ENCODE peak calls at places on chromosomes 3 and 15, in four cellular contexts. Y is neuronal stem cell, C is NCI-H1092 treated with DMSO at 0.1 percent for 48 hours, U is amniotic epithelial cell. P is an unnamed sample.

GRCh38 chr3:125240496-125240895 is 27.9 kb upstream of the SLC12A8 start:
- DNase-seq in C (no peak), Y (no peak), U (peak), P (no peak)

GRCh38 chr3:15682766-15683165 is 81.2 kb downstream of the BTD start:
- DNase-seq in C (no peak), Y (no peak), U (peak), P (no peak)

GRCh38 chr3:130838898-130839572 is 54.8 kb upstream of the ATP2C1 start:
- DNase-seq in U (no peak), Y (no peak), C (no peak), P (no peak)

GRCh38 chr15:83106994-83107840 is at the start of gene TM6SF1:
- DNase-seq in Y (no peak), C (no peak), U (no peak), P (no peak)

GRCh38 chr3:97579365-97579764 is 185.2 kb upstream of the ARL6 start:
- DNase-seq in C (peak), U (no peak), Y (no peak), P (peak)

GRCh38 chr3:188788621-188789081 is 383.1 kb upstream of the TPRG1 start:
- DNase-seq in Y (no peak), U (peak), C (no peak), P (no peak)

GRCh38 chr3:24004171-24004938 is 59.3 kb downstream of the NR1D2 start:
- DNase-seq in Y (no peak), U (no peak), C (no peak), P (no peak)

GRCh38 chr3:49883992-49884391 is 14.3 kb upstream of the CAMKV start:
- DNase-seq in C (no peak), U (no peak), Y (no peak), P (no peak)